ENCODE peak calls at places on chromosomes 16 and 17, in five cellular contexts. One of them, this sample, is unnamed.

GRCh38 chr16:68013440-68013839 is 2.3 kb downstream of the DPEP2NB start:
- DNase-seq in MM.1S: no peak
- DNase-seq in astrocyte: no peak
- DNase-seq in IMR-90: no peak
- DNase-seq in neural progenitor cell: no peak
- DNase-seq in this sample: no peak

GRCh38 chr17:77363821-77364361 is 223.1 kb downstream of the SEC14L1 start:
- DNase-seq in MM.1S: no peak
- DNase-seq in astrocyte: peak
- DNase-seq in IMR-90: peak
- DNase-seq in neural progenitor cell: no peak
- DNase-seq in this sample: peak

GRCh38 chr16:74984194-74984669 is 691 bp downstream of the WDR59 start:
- DNase-seq in MM.1S: no peak
- DNase-seq in astrocyte: no peak
- DNase-seq in IMR-90: peak
- DNase-seq in neural progenitor cell: no peak
- DNase-seq in this sample: no peak

GRCh38 chr17:30950669-30951399 is 20.0 kb upstream of the RNF135 start:
- DNase-seq in MM.1S: no peak
- DNase-seq in astrocyte: peak
- DNase-seq in IMR-90: peak
- DNase-seq in neural progenitor cell: no peak
- DNase-seq in this sample: peak

GRCh38 chr16:68760671-68761275 is 23.7 kb downstream of the CDH1 start:
- DNase-seq in MM.1S: peak
- DNase-seq in astrocyte: peak
- DNase-seq in IMR-90: peak
- DNase-seq in neural progenitor cell: no peak
- DNase-seq in this sample: peak

GRCh38 chr16:64417711-64418227 is 704.1 kb downstream of the CDH11 start:
- DNase-seq in MM.1S: no peak
- DNase-seq in astrocyte: peak
- DNase-seq in IMR-90: peak
- DNase-seq in neural progenitor cell: no peak
- DNase-seq in this sample: peak

GRCh38 chr17:51322390-51323029 is 62.2 kb downstream of the UTP18 start:
- DNase-seq in MM.1S: peak
- DNase-seq in astrocyte: no peak
- DNase-seq in IMR-90: peak
- DNase-seq in neural progenitor cell: peak
- DNase-seq in this sample: peak

GRCh38 chr17:38735161-38735997 is 5.2 kb downstream of the CISD3 start:
- DNase-seq in MM.1S: peak
- DNase-seq in astrocyte: no peak
- DNase-seq in IMR-90: no peak
- DNase-seq in neural progenitor cell: peak
- DNase-seq in this sample: peak

GRCh38 chr16:12406840-12407690 is 396.6 kb downstream of the CPPED1 start:
- DNase-seq in MM.1S: no peak
- DNase-seq in astrocyte: peak
- DNase-seq in IMR-90: peak
- DNase-seq in neural progenitor cell: no peak
- DNase-seq in this sample: no peak

GRCh38 chr16:67847064-67847861 is at the start of gene CENPT:
- DNase-seq in MM.1S: peak
- DNase-seq in astrocyte: peak
- DNase-seq in IMR-90: peak
- DNase-seq in neural progenitor cell: peak
- DNase-seq in this sample: peak

GRCh38 chr17:9402590-9403199 is 172.9 kb downstream of the STX8 start:
- DNase-seq in MM.1S: peak
- DNase-seq in astrocyte: no peak
- DNase-seq in IMR-90: peak
- DNase-seq in neural progenitor cell: peak
- DNase-seq in this sample: peak

GRCh38 chr17:4782652-4783051 is 3.5 kb downstream of the VMO1 start:
- DNase-seq in MM.1S: no peak
- DNase-seq in astrocyte: no peak
- DNase-seq in IMR-90: no peak
- DNase-seq in neural progenitor cell: no peak
- DNase-seq in this sample: no peak

GRCh38 chr16:83233153-83233552 is 574.6 kb upstream of the HSBP1 start:
- DNase-seq in MM.1S: no peak
- DNase-seq in astrocyte: peak
- DNase-seq in IMR-90: peak
- DNase-seq in neural progenitor cell: no peak
- DNase-seq in this sample: no peak

GRCh38 chr16:84144301-84144858 is 597 bp downstream of the HSDL1 start:
- DNase-seq in MM.1S: peak
- DNase-seq in astrocyte: no peak
- DNase-seq in IMR-90: peak
- DNase-seq in neural progenitor cell: peak
- DNase-seq in this sample: peak

GRCh38 chr17:22128723-22129122 is 436.4 kb downstream of the KCNJ18 start:
- DNase-seq in MM.1S: peak
- DNase-seq in astrocyte: no peak
- DNase-seq in IMR-90: no peak
- DNase-seq in neural progenitor cell: no peak
- DNase-seq in this sample: no peak

GRCh38 chr17:45096141-45096540 is 35.0 kb downstream of the NMT1 start:
- DNase-seq in MM.1S: no peak
- DNase-seq in astrocyte: no peak
- DNase-seq in IMR-90: peak
- DNase-seq in neural progenitor cell: peak
- DNase-seq in this sample: peak

GRCh38 chr17:10243905-10244844 is 45.8 kb upstream of the GAS7 start:
- DNase-seq in MM.1S: no peak
- DNase-seq in astrocyte: no peak
- DNase-seq in IMR-90: peak
- DNase-seq in neural progenitor cell: no peak
- DNase-seq in this sample: peak

GRCh38 chr17:27896656-27897055 is 3.5 kb upstream of the LYRM9 start:
- DNase-seq in MM.1S: no peak
- DNase-seq in astrocyte: no peak
- DNase-seq in IMR-90: no peak
- DNase-seq in neural progenitor cell: no peak
- DNase-seq in this sample: no peak

GRCh38 chr16:57419506-57419905 is 14.9 kb downstream of the CCL17 start:
- DNase-seq in MM.1S: no peak
- DNase-seq in astrocyte: no peak
- DNase-seq in IMR-90: no peak
- DNase-seq in neural progenitor cell: no peak
- DNase-seq in this sample: no peak

GRCh38 chr16:57424599-57424998 is 20.0 kb downstream of the CCL17 start:
- DNase-seq in MM.1S: no peak
- DNase-seq in astrocyte: no peak
- DNase-seq in IMR-90: no peak
- DNase-seq in neural progenitor cell: no peak
- DNase-seq in this sample: no peak

GRCh38 chr16:57423152-57423551 is 18.6 kb downstream of the CCL17 start:
- DNase-seq in MM.1S: no peak
- DNase-seq in astrocyte: no peak
- DNase-seq in IMR-90: no peak
- DNase-seq in neural progenitor cell: no peak
- DNase-seq in this sample: no peak

GRCh38 chr16:57426356-57426755 is 20.8 kb downstream of the CIAPIN1 start:
- DNase-seq in MM.1S: no peak
- DNase-seq in astrocyte: no peak
- DNase-seq in IMR-90: no peak
- DNase-seq in neural progenitor cell: no peak
- DNase-seq in this sample: no peak

GRCh38 chr16:57422026-57422944 is 17.7 kb downstream of the CCL17 start:
- DNase-seq in MM.1S: no peak
- DNase-seq in astrocyte: peak
- DNase-seq in IMR-90: peak
- DNase-seq in neural progenitor cell: peak
- DNase-seq in this sample: peak
- H2AFZ ChIP-seq in MM.1S: no peak
- H2AFZ ChIP-seq in astrocyte: peak
- H2AFZ ChIP-seq in IMR-90: no peak
- H2AFZ ChIP-seq in neural progenitor cell: no peak
- H2AFZ ChIP-seq in this sample: peak

GRCh38 chr16:4271176-4272113 is 1.4 kb downstream of the TFAP4 start:
- DNase-seq in MM.1S: peak
- DNase-seq in astrocyte: peak
- DNase-seq in IMR-90: peak
- DNase-seq in neural progenitor cell: peak
- DNase-seq in this sample: peak
- H2AFZ ChIP-seq in MM.1S: peak
- H2AFZ ChIP-seq in astrocyte: peak
- H2AFZ ChIP-seq in IMR-90: peak
- H2AFZ ChIP-seq in neural progenitor cell: peak
- H2AFZ ChIP-seq in this sample: peak

DNA sequence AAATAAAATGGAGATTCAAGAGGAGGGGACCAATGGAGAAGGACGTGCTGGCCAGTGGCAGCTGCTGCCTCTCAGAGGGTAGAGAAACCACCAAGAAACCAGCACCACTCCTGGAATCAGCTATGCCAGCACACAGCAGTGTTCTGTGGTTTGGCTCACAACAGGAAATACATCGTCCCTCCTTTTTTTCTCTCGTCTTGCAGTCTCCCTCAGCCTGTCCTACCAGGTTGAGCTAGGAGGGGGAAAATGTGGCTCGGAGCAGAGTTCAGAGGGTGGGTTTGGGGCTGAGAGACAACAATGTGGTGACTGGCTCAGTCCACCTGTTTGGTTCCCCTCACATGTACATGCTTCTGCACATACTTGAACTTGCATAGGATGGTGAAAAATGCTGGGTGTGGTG is 19.9 kb upstream of the SLC16A5 start:
- DNase-seq in MM.1S: peak
- DNase-seq in astrocyte: no peak
- DNase-seq in IMR-90: no peak
- DNase-seq in neural progenitor cell: no peak
- DNase-seq in this sample: no peak
- H2AFZ ChIP-seq in MM.1S: peak
- H2AFZ ChIP-seq in astrocyte: no peak
- H2AFZ ChIP-seq in IMR-90: no peak
- H2AFZ ChIP-seq in neural progenitor cell: no peak
- H2AFZ ChIP-seq in this sample: no peak

DNA sequence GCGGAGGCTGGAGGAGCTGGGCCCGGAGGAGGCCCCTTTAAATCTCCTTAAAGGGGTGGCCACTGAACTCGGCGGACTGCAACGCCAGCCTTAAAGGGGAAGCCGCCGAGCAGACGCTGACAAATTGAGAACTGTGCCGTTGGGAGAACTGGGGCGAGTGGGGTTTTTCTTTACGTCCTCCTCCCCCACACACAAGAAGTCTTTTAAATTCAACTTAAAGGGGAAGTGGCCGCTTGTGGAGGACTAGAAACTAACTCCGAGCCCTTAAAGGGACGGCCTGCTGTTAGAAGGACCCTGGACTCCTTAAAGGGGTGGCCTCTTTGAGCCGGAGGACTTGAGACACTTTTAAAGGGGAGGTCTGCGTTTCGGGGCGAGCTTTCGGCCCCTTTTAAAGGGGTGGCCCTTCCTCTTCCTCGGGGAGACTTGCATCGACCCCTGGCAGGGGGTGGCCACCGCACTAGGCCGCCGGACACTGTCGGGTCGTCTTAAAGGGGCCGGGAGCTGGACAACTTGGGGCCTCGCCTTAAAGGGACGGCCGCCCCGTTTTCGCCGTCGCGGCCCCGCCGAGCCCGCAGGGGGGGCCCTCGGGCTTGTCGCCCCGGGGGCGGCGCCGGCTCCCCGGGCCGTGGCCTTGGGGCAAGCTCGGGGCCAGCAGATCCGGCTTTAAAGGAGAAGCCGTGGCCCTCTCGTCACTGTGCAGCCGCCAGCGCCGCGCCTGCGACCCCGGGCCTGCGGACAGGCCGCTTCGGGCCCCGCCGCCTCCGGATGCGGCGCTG is 688 bp downstream of the FBRS start:
- DNase-seq in MM.1S: peak
- DNase-seq in astrocyte: peak
- DNase-seq in IMR-90: peak
- DNase-seq in neural progenitor cell: peak
- DNase-seq in this sample: peak
- H2AFZ ChIP-seq in MM.1S: peak
- H2AFZ ChIP-seq in astrocyte: peak
- H2AFZ ChIP-seq in IMR-90: peak
- H2AFZ ChIP-seq in neural progenitor cell: peak
- H2AFZ ChIP-seq in this sample: peak

DNA sequence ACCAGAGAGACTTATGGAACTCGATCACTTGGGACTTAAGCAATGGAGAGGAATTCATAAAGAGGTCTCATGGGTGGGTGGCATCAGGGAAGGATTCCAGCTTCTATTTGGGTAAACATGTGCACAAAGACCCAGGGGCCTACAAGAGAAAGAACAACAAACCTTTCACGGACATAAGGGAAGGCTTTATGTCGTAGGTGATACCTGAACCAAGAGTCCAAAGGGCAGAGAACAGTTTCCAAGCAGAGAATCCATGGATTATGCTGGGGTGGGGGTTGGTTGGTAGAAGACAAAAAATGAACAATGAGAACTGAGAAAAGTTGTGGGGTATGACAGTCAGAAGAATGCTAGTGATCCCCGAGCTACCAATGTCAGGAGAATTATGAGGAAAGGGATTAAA is 119.8 kb downstream of the CNTNAP4 start:
- DNase-seq in MM.1S: no peak
- DNase-seq in astrocyte: no peak
- DNase-seq in IMR-90: no peak
- DNase-seq in neural progenitor cell: no peak
- DNase-seq in this sample: peak
- H2AFZ ChIP-seq in MM.1S: no peak
- H2AFZ ChIP-seq in astrocyte: no peak
- H2AFZ ChIP-seq in IMR-90: no peak
- H2AFZ ChIP-seq in neural progenitor cell: no peak
- H2AFZ ChIP-seq in this sample: peak

GRCh38 chr17:61452301-61453290 is at the start of gene TBX4:
- DNase-seq in MM.1S: no peak
- DNase-seq in astrocyte: no peak
- DNase-seq in IMR-90: no peak
- DNase-seq in neural progenitor cell: peak
- DNase-seq in this sample: peak
- H2AFZ ChIP-seq in MM.1S: no peak
- H2AFZ ChIP-seq in astrocyte: peak
- H2AFZ ChIP-seq in IMR-90: peak
- H2AFZ ChIP-seq in neural progenitor cell: peak
- H2AFZ ChIP-seq in this sample: peak

GRCh38 chr17:7280519-7281073 is 922 bp upstream of the SLC2A4 start:
- DNase-seq in MM.1S: peak
- DNase-seq in astrocyte: peak
- DNase-seq in IMR-90: peak
- DNase-seq in neural progenitor cell: peak
- DNase-seq in this sample: peak
- H2AFZ ChIP-seq in MM.1S: peak
- H2AFZ ChIP-seq in astrocyte: peak
- H2AFZ ChIP-seq in IMR-90: peak
- H2AFZ ChIP-seq in neural progenitor cell: peak
- H2AFZ ChIP-seq in this sample: no peak

GRCh38 chr16:86298166-86299131 is 211.9 kb upstream of the FOXF1 start:
- DNase-seq in MM.1S: no peak
- DNase-seq in astrocyte: peak
- DNase-seq in IMR-90: peak
- DNase-seq in neural progenitor cell: peak
- DNase-seq in this sample: peak
- H2AFZ ChIP-seq in MM.1S: no peak
- H2AFZ ChIP-seq in astrocyte: no peak
- H2AFZ ChIP-seq in IMR-90: peak
- H2AFZ ChIP-seq in neural progenitor cell: no peak
- H2AFZ ChIP-seq in this sample: no peak

This sample was measured in hepatocyte.